ENCODE peak calls at places on chromosomes 16 and 17, in ten cellular contexts. One of them, this sample, is unnamed.

GRCh38 chr17:77842148-77842905 is 116.2 kb upstream of the TNRC6C start:
- DNase-seq in ascending aorta: peak
- DNase-seq in tibial artery: peak
- DNase-seq in psoas muscle: no peak
- DNase-seq in HFF-Myc: no peak
- DNase-seq in heart left ventricle: peak
- DNase-seq in body of pancreas: no peak
- DNase-seq in ovary: no peak
- DNase-seq in CD4-positive, CD25-positive, alpha-beta regulatory T cell: no peak
- DNase-seq in stomach: no peak
- DNase-seq in this sample: no peak

GRCh38 chr16:28986492-28986891 is 1.6 kb downstream of the LAT start:
- DNase-seq in heart left ventricle: no peak
- DNase-seq in CD4-positive, CD25-positive, alpha-beta regulatory T cell: peak
- DNase-seq in ovary: no peak
- DNase-seq in psoas muscle: no peak
- DNase-seq in tibial artery: no peak
- DNase-seq in body of pancreas: no peak
- DNase-seq in HFF-Myc: no peak
- DNase-seq in stomach: no peak
- DNase-seq in ascending aorta: no peak
- DNase-seq in this sample: no peak

GRCh38 chr17:65987988-65988387 is 203.9 kb downstream of the CEP112 start:
- DNase-seq in ascending aorta: no peak
- DNase-seq in tibial artery: no peak
- DNase-seq in CD4-positive, CD25-positive, alpha-beta regulatory T cell: peak
- DNase-seq in ovary: no peak
- DNase-seq in heart left ventricle: no peak
- DNase-seq in psoas muscle: no peak
- DNase-seq in body of pancreas: no peak
- DNase-seq in stomach: no peak
- DNase-seq in HFF-Myc: peak
- DNase-seq in this sample: peak

GRCh38 chr16:1037023-1037933 is 35.3 kb upstream of the SSTR5 start:
- DNase-seq in psoas muscle: no peak
- DNase-seq in HFF-Myc: no peak
- DNase-seq in ascending aorta: no peak
- DNase-seq in tibial artery: no peak
- DNase-seq in ovary: no peak
- DNase-seq in stomach: no peak
- DNase-seq in heart left ventricle: no peak
- DNase-seq in body of pancreas: no peak
- DNase-seq in CD4-positive, CD25-positive, alpha-beta regulatory T cell: no peak
- DNase-seq in this sample: no peak

GRCh38 chr16:73572135-73572534 is 524.2 kb upstream of the ZFHX3 start:
- DNase-seq in CD4-positive, CD25-positive, alpha-beta regulatory T cell: no peak
- DNase-seq in ovary: no peak
- DNase-seq in HFF-Myc: no peak
- DNase-seq in psoas muscle: peak
- DNase-seq in ascending aorta: peak
- DNase-seq in tibial artery: no peak
- DNase-seq in body of pancreas: peak
- DNase-seq in heart left ventricle: peak
- DNase-seq in stomach: peak
- DNase-seq in this sample: no peak

GRCh38 chr17:67549787-67550186 is 167.9 kb upstream of the NOL11 start:
- DNase-seq in ascending aorta: no peak
- DNase-seq in body of pancreas: no peak
- DNase-seq in HFF-Myc: no peak
- DNase-seq in heart left ventricle: peak
- DNase-seq in tibial artery: no peak
- DNase-seq in ovary: no peak
- DNase-seq in psoas muscle: no peak
- DNase-seq in CD4-positive, CD25-positive, alpha-beta regulatory T cell: no peak
- DNase-seq in stomach: no peak
- DNase-seq in this sample: no peak

GRCh38 chr17:31699281-31699680 is 159.8 kb downstream of the COPRS start:
- DNase-seq in HFF-Myc: no peak
- DNase-seq in CD4-positive, CD25-positive, alpha-beta regulatory T cell: no peak
- DNase-seq in ovary: no peak
- DNase-seq in heart left ventricle: no peak
- DNase-seq in body of pancreas: no peak
- DNase-seq in psoas muscle: no peak
- DNase-seq in ascending aorta: peak
- DNase-seq in stomach: no peak
- DNase-seq in tibial artery: no peak
- DNase-seq in this sample: no peak

GRCh38 chr16:84485255-84486010 is 19.0 kb downstream of the MEAK7 start:
- DNase-seq in psoas muscle: no peak
- DNase-seq in ovary: peak
- DNase-seq in HFF-Myc: no peak
- DNase-seq in ascending aorta: no peak
- DNase-seq in stomach: peak
- DNase-seq in CD4-positive, CD25-positive, alpha-beta regulatory T cell: no peak
- DNase-seq in body of pancreas: no peak
- DNase-seq in tibial artery: peak
- DNase-seq in heart left ventricle: no peak
- DNase-seq in this sample: no peak

GRCh38 chr16:28213396-28213795 is 1.6 kb upstream of the XPO6 start:
- DNase-seq in heart left ventricle: no peak
- DNase-seq in tibial artery: no peak
- DNase-seq in HFF-Myc: no peak
- DNase-seq in psoas muscle: no peak
- DNase-seq in ovary: no peak
- DNase-seq in CD4-positive, CD25-positive, alpha-beta regulatory T cell: no peak
- DNase-seq in ascending aorta: no peak
- DNase-seq in stomach: no peak
- DNase-seq in body of pancreas: no peak
- DNase-seq in this sample: no peak

GRCh38 chr16:21028728-21029127 is 121.9 kb downstream of the DNAH3 start:
- DNase-seq in CD4-positive, CD25-positive, alpha-beta regulatory T cell: no peak
- DNase-seq in heart left ventricle: no peak
- DNase-seq in HFF-Myc: no peak
- DNase-seq in stomach: no peak
- DNase-seq in ovary: no peak
- DNase-seq in psoas muscle: no peak
- DNase-seq in body of pancreas: no peak
- DNase-seq in ascending aorta: no peak
- DNase-seq in tibial artery: no peak
- DNase-seq in this sample: no peak

GRCh38 chr17:58493506-58493905 is 5.3 kb upstream of the HSF5 start:
- DNase-seq in body of pancreas: no peak
- DNase-seq in HFF-Myc: no peak
- DNase-seq in CD4-positive, CD25-positive, alpha-beta regulatory T cell: no peak
- DNase-seq in stomach: no peak
- DNase-seq in tibial artery: no peak
- DNase-seq in heart left ventricle: no peak
- DNase-seq in ascending aorta: no peak
- DNase-seq in ovary: no peak
- DNase-seq in psoas muscle: no peak
- DNase-seq in this sample: no peak

GRCh38 chr17:31787857-31788570 is 71.0 kb downstream of the COPRS start:
- DNase-seq in ovary: no peak
- DNase-seq in CD4-positive, CD25-positive, alpha-beta regulatory T cell: no peak
- DNase-seq in ascending aorta: peak
- DNase-seq in heart left ventricle: peak
- DNase-seq in psoas muscle: no peak
- DNase-seq in HFF-Myc: peak
- DNase-seq in body of pancreas: no peak
- DNase-seq in stomach: no peak
- DNase-seq in tibial artery: peak
- DNase-seq in this sample: peak

GRCh38 chr16:2783581-2784375 is 3.6 kb downstream of the PRSS33 start:
- DNase-seq in psoas muscle: no peak
- DNase-seq in HFF-Myc: no peak
- DNase-seq in ovary: no peak
- DNase-seq in stomach: no peak
- DNase-seq in body of pancreas: no peak
- DNase-seq in heart left ventricle: peak
- DNase-seq in CD4-positive, CD25-positive, alpha-beta regulatory T cell: no peak
- DNase-seq in tibial artery: no peak
- DNase-seq in ascending aorta: no peak
- DNase-seq in this sample: no peak

GRCh38 chr16:11597268-11597690 is 10.6 kb upstream of the LITAF start:
- DNase-seq in CD4-positive, CD25-positive, alpha-beta regulatory T cell: no peak
- DNase-seq in stomach: no peak
- DNase-seq in psoas muscle: peak
- DNase-seq in ascending aorta: peak
- DNase-seq in heart left ventricle: no peak
- DNase-seq in HFF-Myc: no peak
- DNase-seq in ovary: no peak
- DNase-seq in tibial artery: no peak
- DNase-seq in body of pancreas: peak
- DNase-seq in this sample: no peak

GRCh38 chr16:47299587-47299986 is 155.8 kb upstream of the NETO2 start:
- DNase-seq in stomach: no peak
- DNase-seq in heart left ventricle: no peak
- DNase-seq in tibial artery: no peak
- DNase-seq in HFF-Myc: no peak
- DNase-seq in body of pancreas: no peak
- DNase-seq in ascending aorta: no peak
- DNase-seq in ovary: no peak
- DNase-seq in psoas muscle: no peak
- DNase-seq in CD4-positive, CD25-positive, alpha-beta regulatory T cell: no peak
- DNase-seq in this sample: no peak

GRCh38 chr17:6279659-6280058 is 155.3 kb downstream of the AIPL1 start:
- DNase-seq in ascending aorta: no peak
- DNase-seq in tibial artery: no peak
- DNase-seq in heart left ventricle: no peak
- DNase-seq in body of pancreas: peak
- DNase-seq in HFF-Myc: no peak
- DNase-seq in psoas muscle: no peak
- DNase-seq in CD4-positive, CD25-positive, alpha-beta regulatory T cell: no peak
- DNase-seq in stomach: no peak
- DNase-seq in ovary: no peak
- DNase-seq in this sample: no peak

DNA sequence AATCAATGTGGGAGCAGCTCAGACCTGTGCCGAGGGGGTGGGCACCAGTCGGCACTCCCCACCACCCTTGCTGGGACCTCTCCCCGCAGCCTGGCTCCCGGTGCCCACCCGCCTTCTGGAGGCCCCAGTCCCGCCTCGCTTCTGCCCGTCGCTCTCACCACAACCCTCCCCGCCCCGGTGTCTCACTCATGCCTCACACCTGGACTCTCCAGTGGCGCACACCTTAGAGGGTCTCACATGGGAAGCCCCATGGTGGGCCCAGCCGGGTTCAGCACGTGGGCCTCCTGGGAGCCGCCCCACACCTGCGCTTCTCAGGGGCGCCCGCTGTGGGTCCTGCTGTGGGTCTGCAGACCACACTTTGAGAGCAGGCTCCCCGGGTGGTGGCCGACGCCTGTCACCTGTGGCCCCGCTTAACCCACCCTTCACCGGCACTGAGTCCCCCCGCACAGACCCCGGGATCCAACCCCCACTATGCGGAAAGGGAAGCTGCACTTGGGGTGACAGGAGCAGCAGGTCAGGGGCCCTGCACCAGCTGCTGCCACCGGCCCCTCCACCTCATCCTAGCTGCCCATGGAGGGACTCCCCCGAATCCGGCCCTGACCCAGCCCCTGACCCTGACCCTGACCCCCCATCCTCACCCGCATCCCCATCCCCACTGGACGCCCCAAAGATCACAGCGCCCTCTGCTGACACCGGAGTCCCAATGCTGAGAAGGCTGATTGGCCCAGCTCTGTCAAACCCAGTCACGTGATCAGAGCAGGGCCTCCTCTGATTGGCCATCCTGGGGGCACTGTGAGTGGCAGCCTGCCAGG is 27.4 kb upstream of the SLC38A10 start:
- DNase-seq in heart left ventricle: no peak
- DNase-seq in psoas muscle: peak
- DNase-seq in body of pancreas: peak
- DNase-seq in stomach: no peak
- DNase-seq in tibial artery: no peak
- DNase-seq in CD4-positive, CD25-positive, alpha-beta regulatory T cell: peak
- DNase-seq in ascending aorta: no peak
- DNase-seq in HFF-Myc: no peak
- DNase-seq in ovary: no peak
- DNase-seq in this sample: no peak
- H3K4me3 ChIP-seq in heart left ventricle: no peak
- H3K4me3 ChIP-seq in psoas muscle: no peak
- H3K4me3 ChIP-seq in body of pancreas: no peak
- H3K4me3 ChIP-seq in stomach: no peak
- H3K4me3 ChIP-seq in tibial artery: no peak
- H3K4me3 ChIP-seq in CD4-positive, CD25-positive, alpha-beta regulatory T cell: no peak
- H3K4me3 ChIP-seq in ascending aorta: no peak
- H3K4me3 ChIP-seq in HFF-Myc: no peak
- H3K4me3 ChIP-seq in ovary: no peak
- H3K4me3 ChIP-seq in this sample: no peak

GRCh38 chr17:37847811-37848331 is 76.3 kb upstream of the TBC1D3K start:
- DNase-seq in tibial artery: no peak
- DNase-seq in ovary: no peak
- DNase-seq in CD4-positive, CD25-positive, alpha-beta regulatory T cell: no peak
- DNase-seq in psoas muscle: no peak
- DNase-seq in heart left ventricle: no peak
- DNase-seq in ascending aorta: no peak
- DNase-seq in body of pancreas: no peak
- DNase-seq in stomach: no peak
- DNase-seq in HFF-Myc: no peak
- DNase-seq in this sample: no peak
- H3K4me3 ChIP-seq in tibial artery: no peak
- H3K4me3 ChIP-seq in ovary: no peak
- H3K4me3 ChIP-seq in CD4-positive, CD25-positive, alpha-beta regulatory T cell: no peak
- H3K4me3 ChIP-seq in psoas muscle: no peak
- H3K4me3 ChIP-seq in heart left ventricle: no peak
- H3K4me3 ChIP-seq in ascending aorta: no peak
- H3K4me3 ChIP-seq in body of pancreas: no peak
- H3K4me3 ChIP-seq in stomach: no peak
- H3K4me3 ChIP-seq in HFF-Myc: no peak
- H3K4me3 ChIP-seq in this sample: no peak

DNA sequence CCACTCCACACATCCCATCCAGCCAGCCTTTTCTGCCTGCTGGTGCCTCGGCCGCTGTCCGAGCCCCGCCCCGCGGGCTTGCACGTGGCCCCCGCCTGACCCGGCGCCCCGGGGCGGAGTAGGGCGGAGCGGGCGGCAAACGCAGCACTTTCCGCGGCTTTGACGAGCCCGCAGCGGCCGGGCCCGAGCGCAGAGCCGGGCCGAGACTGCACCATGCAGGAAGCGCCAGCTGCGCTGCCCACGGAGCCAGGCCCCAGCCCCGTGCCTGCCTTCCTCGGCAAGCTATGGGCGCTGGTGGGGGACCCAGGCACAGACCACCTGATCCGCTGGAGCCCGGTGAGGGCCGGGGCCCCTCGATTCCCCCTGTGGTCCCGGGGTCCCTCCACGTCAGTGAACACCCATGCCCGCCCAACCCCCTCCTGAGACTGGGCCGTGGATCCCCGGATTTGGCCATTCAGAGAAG is at the start of gene HSF4:
- DNase-seq in heart left ventricle: peak
- DNase-seq in body of pancreas: no peak
- DNase-seq in stomach: peak
- DNase-seq in psoas muscle: peak
- DNase-seq in ascending aorta: peak
- DNase-seq in HFF-Myc: no peak
- DNase-seq in CD4-positive, CD25-positive, alpha-beta regulatory T cell: peak
- DNase-seq in tibial artery: peak
- DNase-seq in ovary: peak
- DNase-seq in this sample: peak
- H3K4me3 ChIP-seq in heart left ventricle: peak
- H3K4me3 ChIP-seq in body of pancreas: no peak
- H3K4me3 ChIP-seq in stomach: peak
- H3K4me3 ChIP-seq in psoas muscle: peak
- H3K4me3 ChIP-seq in ascending aorta: peak
- H3K4me3 ChIP-seq in HFF-Myc: peak
- H3K4me3 ChIP-seq in CD4-positive, CD25-positive, alpha-beta regulatory T cell: no peak
- H3K4me3 ChIP-seq in tibial artery: peak
- H3K4me3 ChIP-seq in ovary: peak
- H3K4me3 ChIP-seq in this sample: peak

GRCh38 chr17:38557836-38558750 is 47.7 kb downstream of the SRCIN1 start:
- DNase-seq in HFF-Myc: peak
- DNase-seq in CD4-positive, CD25-positive, alpha-beta regulatory T cell: peak
- DNase-seq in body of pancreas: peak
- DNase-seq in ascending aorta: peak
- DNase-seq in heart left ventricle: peak
- DNase-seq in tibial artery: peak
- DNase-seq in ovary: peak
- DNase-seq in psoas muscle: peak
- DNase-seq in stomach: peak
- DNase-seq in this sample: peak
- H3K4me3 ChIP-seq in HFF-Myc: peak
- H3K4me3 ChIP-seq in CD4-positive, CD25-positive, alpha-beta regulatory T cell: peak
- H3K4me3 ChIP-seq in body of pancreas: no peak
- H3K4me3 ChIP-seq in ascending aorta: peak
- H3K4me3 ChIP-seq in heart left ventricle: peak
- H3K4me3 ChIP-seq in tibial artery: peak
- H3K4me3 ChIP-seq in ovary: peak
- H3K4me3 ChIP-seq in psoas muscle: peak
- H3K4me3 ChIP-seq in stomach: peak
- H3K4me3 ChIP-seq in this sample: peak